ENCODE peak calls at places on chromosomes 5 and 9, in four cellular contexts. One of them, this sample, is unnamed.

GRCh38 chr9:131419029-131419614 is 25.2 kb downstream of the PRRC2B start:
- DNase-seq in HepG2: no peak
- DNase-seq in K562: no peak
- DNase-seq in GM12891: no peak
- DNase-seq in this sample: no peak

GRCh38 chr5:44638286-44638869 is 170.4 kb upstream of the MRPS30 start:
- DNase-seq in K562: no peak
- DNase-seq in HepG2: no peak
- DNase-seq in GM12891: no peak
- DNase-seq in this sample: no peak

GRCh38 chr5:122445070-122445469 is 133.0 kb downstream of the SNCAIP start:
- DNase-seq in GM12891: no peak
- DNase-seq in HepG2: no peak
- DNase-seq in K562: no peak
- DNase-seq in this sample: no peak

GRCh38 chr5:64806537-64806936 is 37.8 kb downstream of the CWC27 start:
- DNase-seq in GM12891: no peak
- DNase-seq in K562: no peak
- DNase-seq in HepG2: no peak
- DNase-seq in this sample: no peak

GRCh38 chr5:129631946-129632345 is 115.9 kb upstream of the MINAR2 start:
- DNase-seq in HepG2: no peak
- DNase-seq in GM12891: no peak
- DNase-seq in K562: no peak
- DNase-seq in this sample: no peak

GRCh38 chr5:126503602-126504104 is 80.4 kb downstream of the GRAMD2B start:
- DNase-seq in GM12891: no peak
- DNase-seq in HepG2: no peak
- DNase-seq in K562: no peak
- DNase-seq in this sample: no peak

GRCh38 chr5:1515311-1515920 is 8.3 kb downstream of the LPCAT1 start:
- DNase-seq in K562: no peak
- DNase-seq in HepG2: no peak
- DNase-seq in GM12891: no peak
- DNase-seq in this sample: no peak

GRCh38 chr5:39072915-39073758 is 1.1 kb downstream of the RICTOR start:
- DNase-seq in K562: peak
- DNase-seq in GM12891: peak
- DNase-seq in HepG2: peak
- DNase-seq in this sample: peak

GRCh38 chr9:133510926-133511505 is 13.7 kb downstream of the MYMK start:
- DNase-seq in HepG2: no peak
- DNase-seq in K562: no peak
- DNase-seq in GM12891: no peak
- DNase-seq in this sample: no peak

GRCh38 chr5:164296603-164297080 is 791.2 kb downstream of the MAT2B start:
- DNase-seq in K562: peak
- DNase-seq in GM12891: no peak
- DNase-seq in HepG2: no peak
- DNase-seq in this sample: no peak

GRCh38 chr9:135508211-135508820 is 7.8 kb downstream of the MRPS2 start:
- DNase-seq in GM12891: no peak
- DNase-seq in K562: no peak
- DNase-seq in HepG2: no peak
- DNase-seq in this sample: no peak

GRCh38 chr9:133692364-133692985 is 45.7 kb downstream of the SARDH start:
- DNase-seq in K562: no peak
- DNase-seq in GM12891: no peak
- DNase-seq in HepG2: no peak
- DNase-seq in this sample: no peak

GRCh38 chr9:102507044-102507687 is 488.0 kb upstream of the CYLC2 start:
- DNase-seq in HepG2: no peak
- DNase-seq in K562: no peak
- DNase-seq in GM12891: no peak
- DNase-seq in this sample: no peak

GRCh38 chr5:65061250-65061973 is 292.7 kb downstream of the CWC27 start:
- DNase-seq in K562: no peak
- DNase-seq in GM12891: no peak
- DNase-seq in HepG2: no peak
- DNase-seq in this sample: no peak

GRCh38 chr5:119136666-119137318 is 65.9 kb downstream of the DMXL1 start:
- DNase-seq in HepG2: no peak
- DNase-seq in GM12891: no peak
- DNase-seq in K562: no peak
- DNase-seq in this sample: no peak

GRCh38 chr5:43601454-43602260 is 1.3 kb upstream of the NNT start:
- DNase-seq in GM12891: no peak
- DNase-seq in K562: peak
- DNase-seq in HepG2: peak
- DNase-seq in this sample: peak

GRCh38 chr5:180669661-180670060 is 20.3 kb upstream of the FLT4 start:
- DNase-seq in K562: no peak
- DNase-seq in HepG2: no peak
- DNase-seq in GM12891: no peak
- DNase-seq in this sample: no peak
- TF ChIP-seq TAF1 in K562: no peak
- TF ChIP-seq TAF1 in HepG2: no peak
- TF ChIP-seq TAF1 in GM12891: no peak
- TF ChIP-seq TAF1 in this sample: no peak

GRCh38 chr5:180494510-180495181 is 467 bp downstream of the CNOT6 start:
- DNase-seq in GM12891: peak
- DNase-seq in HepG2: peak
- DNase-seq in K562: peak
- DNase-seq in this sample: peak

GRCh38 chr5:180495292-180495691 is 1.1 kb downstream of the CNOT6 start:
- DNase-seq in GM12891: no peak
- DNase-seq in HepG2: no peak
- DNase-seq in K562: no peak
- DNase-seq in this sample: no peak

GRCh38 chr5:180492226-180492903 is 1.8 kb upstream of the CNOT6 start:
- DNase-seq in HepG2: no peak
- DNase-seq in GM12891: no peak
- DNase-seq in K562: no peak
- DNase-seq in this sample: no peak

GRCh38 chr5:180495991-180496741 is 2.0 kb downstream of the CNOT6 start:
- DNase-seq in HepG2: no peak
- DNase-seq in K562: no peak
- DNase-seq in GM12891: no peak
- DNase-seq in this sample: no peak

DNA sequence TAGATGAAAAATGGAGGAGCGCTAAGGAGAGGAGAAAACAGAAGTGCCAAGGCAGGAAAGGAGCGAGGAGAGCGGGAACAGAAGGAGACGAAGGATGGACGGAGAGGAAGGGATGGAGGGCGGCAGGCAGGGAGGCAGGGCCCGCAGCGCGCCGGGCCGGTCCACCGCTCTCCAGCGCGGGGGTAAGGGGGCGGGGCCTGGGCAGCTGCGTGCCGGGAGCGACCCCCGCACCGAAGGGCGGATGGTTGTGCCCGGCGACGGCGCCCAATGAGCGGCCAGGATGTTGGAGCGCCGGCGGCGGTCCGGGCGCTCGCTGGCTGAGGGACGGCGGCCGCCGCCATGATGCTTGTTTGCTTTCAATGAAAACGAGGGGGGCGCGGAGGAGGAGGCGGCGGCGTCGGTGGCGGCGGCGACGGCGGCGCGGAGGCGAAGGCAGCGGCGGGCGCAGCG is at the start of gene CNOT6:
- DNase-seq in GM12891: peak
- DNase-seq in K562: peak
- DNase-seq in HepG2: peak
- DNase-seq in this sample: peak
- TF ChIP-seq POLR2AphosphoS5 in GM12891: peak
- TF ChIP-seq POLR2AphosphoS5 in K562: peak
- TF ChIP-seq POLR2AphosphoS5 in HepG2: peak
- TF ChIP-seq POLR2AphosphoS5 in this sample: peak

DNA sequence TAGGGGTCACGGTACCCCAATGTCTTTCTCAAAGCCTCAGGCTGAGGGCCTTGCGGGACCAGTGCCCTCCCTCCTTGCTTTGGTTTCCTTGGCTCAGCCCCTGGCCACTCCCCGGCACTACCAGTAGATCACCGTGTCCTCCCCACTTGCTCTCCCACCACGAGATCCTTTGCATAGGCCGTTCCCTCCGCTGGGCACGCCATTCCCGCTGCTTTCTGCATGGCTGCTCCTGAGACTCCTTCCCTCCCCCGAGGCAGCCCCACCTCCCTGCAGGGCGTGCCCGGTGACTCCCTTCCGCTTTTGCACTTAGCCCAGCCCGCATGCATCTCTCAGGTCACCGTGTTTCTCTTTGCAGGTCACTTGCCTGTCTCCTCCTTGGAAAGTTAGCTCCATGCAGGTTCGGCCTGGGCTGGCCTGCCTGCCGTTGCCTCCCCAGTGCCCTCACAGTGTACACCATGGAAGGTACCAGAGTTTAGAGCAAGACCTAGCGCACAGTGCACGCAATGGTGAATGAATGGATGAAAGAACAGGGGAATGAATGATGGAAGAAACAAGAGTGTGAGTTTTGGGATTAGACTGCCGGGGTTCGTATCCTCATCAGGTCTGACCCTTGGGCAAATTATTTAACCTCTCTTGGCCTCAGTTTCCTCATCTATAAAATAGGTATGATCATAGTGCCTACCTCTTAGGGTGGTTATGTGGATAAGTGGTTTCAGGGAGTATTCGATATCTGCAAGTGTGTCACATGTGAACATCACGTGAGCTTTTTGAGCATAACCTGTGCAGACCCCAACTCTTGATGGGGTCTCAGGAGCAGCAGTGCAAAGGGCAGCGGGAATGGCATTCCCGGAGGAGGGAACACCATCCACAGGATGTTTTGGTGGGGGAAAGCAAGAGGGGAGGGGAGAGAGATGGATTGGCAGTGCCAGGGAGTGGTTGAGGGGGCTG is 214.3 kb downstream of the C9orf50 start:
- DNase-seq in K562: peak
- DNase-seq in GM12891: no peak
- DNase-seq in HepG2: no peak
- DNase-seq in this sample: no peak
- TF ChIP-seq POLR2A in K562: peak
- TF ChIP-seq POLR2A in GM12891: no peak
- TF ChIP-seq POLR2A in HepG2: no peak
- TF ChIP-seq POLR2A in this sample: no peak

DNA sequence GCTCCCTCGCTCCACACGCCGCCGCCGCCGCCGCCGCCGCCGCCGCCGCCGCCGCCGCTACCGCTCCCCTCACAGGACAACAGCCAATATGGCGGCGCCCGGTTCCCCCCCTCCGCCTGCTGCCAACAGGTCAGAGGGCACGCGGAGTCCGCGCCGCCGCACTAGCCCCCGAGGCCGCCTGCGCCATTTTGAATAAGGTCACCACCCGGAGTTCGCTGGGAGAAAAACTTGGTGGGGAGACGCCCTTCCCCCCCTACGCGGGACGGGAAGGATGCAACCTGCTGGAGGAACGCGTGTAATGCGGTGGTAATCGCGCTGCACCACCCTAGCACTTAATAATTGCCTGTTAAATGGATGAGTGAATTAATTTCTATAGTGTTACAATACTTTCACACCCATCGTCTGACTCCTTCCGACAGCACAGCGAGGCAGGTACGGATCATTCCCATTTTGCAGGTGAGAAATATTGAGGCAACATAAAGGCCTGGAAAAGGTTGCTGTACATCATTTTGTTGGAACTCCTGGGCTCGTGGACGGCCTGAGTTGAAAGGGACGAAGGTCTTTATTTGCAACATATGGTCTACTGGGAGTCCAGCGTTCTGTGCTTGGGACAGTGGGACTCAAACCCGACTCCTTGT is at the start of gene FAM193B:
- DNase-seq in HepG2: peak
- DNase-seq in K562: peak
- DNase-seq in GM12891: peak
- DNase-seq in this sample: peak
- TF ChIP-seq TAF1 in HepG2: peak
- TF ChIP-seq TAF1 in K562: peak
- TF ChIP-seq TAF1 in GM12891: peak
- TF ChIP-seq TAF1 in this sample: no peak

GRCh38 chr9:2014148-2014547 is 999 bp upstream of the SMARCA2 start:
- DNase-seq in HepG2: no peak
- DNase-seq in K562: no peak
- DNase-seq in GM12891: no peak
- DNase-seq in this sample: no peak
- TF ChIP-seq POLR2AphosphoS5 in HepG2: no peak
- TF ChIP-seq POLR2AphosphoS5 in K562: no peak
- TF ChIP-seq POLR2AphosphoS5 in GM12891: no peak
- TF ChIP-seq POLR2AphosphoS5 in this sample: no peak

DNA sequence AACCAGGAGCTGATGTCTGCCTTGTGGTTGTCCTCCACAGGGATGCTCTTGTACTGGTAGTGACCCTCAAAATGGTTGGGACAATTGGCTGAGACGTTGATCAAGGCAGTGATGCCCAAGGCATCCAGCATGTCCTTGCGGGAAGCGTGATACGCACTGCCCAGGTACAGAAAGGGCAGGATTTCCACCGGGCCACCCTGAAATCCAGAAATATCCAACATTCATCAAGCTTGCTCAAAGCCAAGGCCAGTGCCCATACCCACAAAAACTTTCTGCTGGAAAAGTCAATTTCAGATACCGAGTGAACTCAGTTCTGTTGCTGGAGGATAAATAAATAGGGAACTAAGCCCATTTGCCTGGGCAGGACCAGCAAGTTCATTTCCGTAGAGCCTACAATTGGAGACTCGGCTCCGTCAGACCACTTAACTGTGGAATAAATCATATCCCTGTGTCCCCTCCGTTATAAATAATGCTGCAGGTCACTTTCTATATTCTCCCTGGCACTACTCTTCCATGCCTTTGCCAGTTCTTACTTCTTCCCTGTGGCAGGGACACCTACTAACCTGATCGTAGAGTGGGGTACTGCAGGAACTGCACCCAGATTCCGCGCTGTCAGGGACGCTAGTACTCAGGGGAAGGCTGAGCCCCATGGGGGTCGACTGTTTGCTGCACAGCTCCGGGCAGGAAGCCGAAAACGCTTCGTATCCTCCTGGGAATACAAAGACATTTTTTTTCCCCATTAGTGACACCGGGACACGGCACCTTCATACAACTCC is 1.2 kb downstream of the DUSP1 start:
- DNase-seq in K562: no peak
- DNase-seq in HepG2: no peak
- DNase-seq in GM12891: no peak
- DNase-seq in this sample: no peak
- TF ChIP-seq POLR2A in K562: no peak
- TF ChIP-seq POLR2A in HepG2: no peak
- TF ChIP-seq POLR2A in GM12891: no peak
- TF ChIP-seq POLR2A in this sample: no peak

DNA sequence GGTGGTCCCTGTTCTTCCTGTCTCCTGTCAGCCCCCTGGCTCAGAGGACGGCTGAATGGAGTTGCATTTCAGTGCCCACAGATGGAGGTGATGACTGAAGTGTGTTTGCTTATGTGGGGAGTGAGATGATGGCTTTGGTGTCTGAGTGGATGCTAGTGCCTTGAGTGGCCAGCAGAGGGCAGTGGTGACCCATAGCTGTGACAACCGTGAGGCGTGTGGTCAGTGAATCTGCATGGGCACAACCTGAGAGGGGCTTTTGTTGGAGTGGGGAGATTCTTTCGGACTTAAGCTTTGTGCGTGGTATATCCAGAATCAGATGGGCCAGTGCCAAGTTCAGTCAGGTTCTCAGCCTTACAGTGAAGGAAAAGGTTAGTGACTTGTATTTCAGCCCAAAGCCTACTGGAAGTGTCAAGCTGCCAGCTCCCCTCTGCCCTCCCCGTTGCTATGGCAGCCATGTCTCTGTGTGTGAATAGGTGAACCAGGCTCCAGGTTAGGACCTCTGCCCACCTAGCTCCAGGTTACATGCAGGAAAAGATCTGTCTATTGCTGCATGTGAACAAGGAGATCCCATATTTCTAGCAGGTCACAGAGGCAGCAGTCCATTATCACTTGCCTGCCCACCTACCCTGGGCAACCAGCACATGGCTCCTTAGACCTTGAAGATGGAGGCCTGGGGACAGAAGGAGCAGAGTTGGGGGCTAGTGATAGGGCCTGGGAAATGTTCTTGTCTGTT is 14.7 kb upstream of the CXXC5 start:
- DNase-seq in HepG2: peak
- DNase-seq in K562: peak
- DNase-seq in GM12891: no peak
- DNase-seq in this sample: no peak
- TF ChIP-seq TAF1 in HepG2: no peak
- TF ChIP-seq TAF1 in K562: no peak
- TF ChIP-seq TAF1 in GM12891: no peak
- TF ChIP-seq TAF1 in this sample: no peak

This sample was measured in GM12892.